ENCODE peak calls at places on chromosome 18, in five cellular contexts. X is PC-9; M is activated CD4-positive, alpha-beta T cell treated with anti-CD3 and anti-CD28 coated beads, Interleukin-2, amount 50 U/mL, for 1 hour; F is stimulated activated CD4-positive, alpha-beta T cell treated with anti-CD3 and anti-CD28 coated beads, Interleukin-2, amount 100 ng/mL, for 48 hours; C is adipocyte. B is an unnamed sample.

GRCh38 chr18:11310476-11311086 is 161.2 kb upstream of the PIEZO2 start:
- DNase-seq in X (no peak), F (peak), C (peak), M (peak), B (no peak)

GRCh38 chr18:23521907-23522306 is 18.6 kb downstream of the RMC1 start:
- DNase-seq in F (no peak), C (no peak), M (no peak), X (no peak), B (no peak)

GRCh38 chr18:13562494-13563029 is 163.8 kb downstream of the FAM210A start:
- DNase-seq in C (no peak), F (peak), X (no peak), M (peak), B (no peak)

GRCh38 chr18:70417847-70418246 is 129.0 kb downstream of the SOCS6 start:
- DNase-seq in C (no peak), F (no peak), X (no peak), M (no peak), B (no peak)

GRCh38 chr18:60691061-60691460 is 318.5 kb upstream of the MC4R start:
- DNase-seq in C (no peak), F (no peak), X (no peak), M (no peak), B (no peak)

GRCh38 chr18:52791321-52791720 is 451.3 kb downstream of the DCC start:
- DNase-seq in C (no peak), F (no peak), X (no peak), M (no peak), B (no peak)

GRCh38 chr18:38481576-38481975 is 916.0 kb upstream of the CELF4 start:
- DNase-seq in F (no peak), M (no peak), X (no peak), C (no peak), B (no peak)

GRCh38 chr18:48007955-48008701 is 77.7 kb upstream of the SMAD2 start:
- DNase-seq in F (peak), X (peak), C (peak), M (peak), B (peak)

GRCh38 chr18:8957731-8958130 is 144.8 kb upstream of the NDUFV2 start:
- DNase-seq in C (no peak), X (no peak), M (no peak), F (no peak), B (no peak)

GRCh38 chr18:61333746-61334490 is 688 bp downstream of the CDH20 start:
- DNase-seq in M (no peak), X (no peak), F (no peak), C (peak), B (no peak)

GRCh38 chr18:210075-210474 is 51.7 kb downstream of the USP14 start:
- DNase-seq in F (no peak), X (no peak), M (no peak), C (no peak), B (no peak)

GRCh38 chr18:77749189-77749588 is 499.5 kb downstream of the GALR1 start:
- DNase-seq in F (no peak), M (no peak), X (no peak), C (no peak), B (no peak)

GRCh38 chr18:7514796-7515440 is 52.2 kb upstream of the PTPRM start:
- DNase-seq in M (no peak), X (no peak), C (no peak), F (no peak), B (no peak)

GRCh38 chr18:46252754-46253153 is 148.6 kb downstream of the HAUS1 start:
- DNase-seq in C (no peak), M (no peak), X (no peak), F (no peak), B (no peak)

GRCh38 chr18:38690626-38691025 is 1125.0 kb upstream of the CELF4 start:
- DNase-seq in F (no peak), X (no peak), C (no peak), M (no peak), B (no peak)

GRCh38 chr18:27746241-27746640 is 430.7 kb downstream of the CDH2 start:
- DNase-seq in F (no peak), X (no peak), C (no peak), M (no peak), B (no peak)

GRCh38 chr18:25351280-25351772 is 640 bp downstream of the ZNF521 start:
- DNase-seq in M (no peak), C (no peak), F (no peak), X (no peak), B (no peak)